ENCODE peak calls at places on chromosomes 7 and 10, in six cellular contexts. G is body of pancreas, P is GM23338, R is foreskin keratinocyte, E is psoas muscle, B is IMR-90. S is an unnamed sample.

GRCh38 chr10:31936933-31937332 is 8.3 kb upstream of the ARHGAP12 start:
- ATAC-seq in E (no peak), B (no peak), G (peak; percentile 33), R (peak; percentile 55), P (no peak), S (no peak)

GRCh38 chr10:22334414-22335203 is 10.7 kb upstream of the SPAG6 start:
- ATAC-seq in B (peak; percentile 23), G (peak; percentile 31), R (peak; percentile 52), E (peak; percentile 15), P (peak; percentile 40), S (peak; percentile 13)

GRCh38 chr10:43037440-43037839 is 39.4 kb upstream of the RET start:
- ATAC-seq in R (no peak), P (no peak), E (no peak), G (no peak), B (no peak), S (no peak)

GRCh38 chr7:92645531-92646061 is 55.4 kb upstream of the FAM133B start:
- ATAC-seq in E (peak; percentile 35), G (peak; percentile 38), P (peak; percentile 34), R (peak; percentile 73), B (no peak), S (no peak)

GRCh38 chr10:110211455-110211843 is 4.0 kb downstream of the MXI1 start:
- ATAC-seq in G (peak; percentile 1), P (no peak), R (no peak), B (no peak), E (no peak), S (peak; percentile 4)

GRCh38 chr10:123042708-123043408 is 34.1 kb downstream of the ACADSB start:
- ATAC-seq in E (no peak), R (no peak), P (no peak), G (no peak), B (no peak), S (no peak)

GRCh38 chr7:158001621-158002320 is 585.9 kb downstream of the PTPRN2 start:
- ATAC-seq in R (no peak), P (no peak), B (no peak), G (no peak), E (no peak), S (no peak)

GRCh38 chr7:93228302-93228701 is 2.0 kb upstream of the HEPACAM2 start:
- ATAC-seq in G (no peak), P (no peak), E (no peak), B (no peak), R (no peak), S (no peak)

GRCh38 chr7:105218215-105218614 is 170.5 kb downstream of the SRPK2 start:
- ATAC-seq in R (peak; percentile 61), B (no peak), P (peak; percentile 25), G (no peak), E (no peak), S (no peak)

GRCh38 chr7:139655305-139655704 is 122.5 kb downstream of the HIPK2 start:
- ATAC-seq in R (peak; percentile 69), G (no peak), E (no peak), B (no peak), P (no peak), S (no peak)

GRCh38 chr7:139658919-139659675 is 118.7 kb downstream of the HIPK2 start:
- ATAC-seq in R (no peak), P (peak; percentile 60), B (no peak), E (no peak), G (no peak), S (no peak)

GRCh38 chr7:139654270-139655181 is 123.3 kb downstream of the HIPK2 start:
- ATAC-seq in B (no peak), P (no peak), R (peak; percentile 20), E (no peak), G (no peak), S (no peak)

GRCh38 chr7:139657749-139658148 is 120.0 kb downstream of the HIPK2 start:
- ATAC-seq in E (no peak), P (no peak), R (no peak), B (no peak), G (no peak), S (no peak)

GRCh38 chr7:139656387-139656786 is 121.4 kb downstream of the HIPK2 start:
- ATAC-seq in R (peak; percentile 70), B (no peak), P (no peak), G (no peak), E (no peak), S (no peak)
- H3K4me1 ChIP-seq in R (peaks cover 35% of the 10 kb centered on the region), B (peaks cover 18% of the 10 kb centered on the region), P (peaks cover 18% of the 10 kb centered on the region), G (peaks cover 48% of the 10 kb centered on the region), E (peaks cover 48% of the 10 kb centered on the region), S (no peaks in the 10 kb centered on the region)

GRCh38 chr10:124561206-124561605 is 99.6 kb downstream of the LHPP start:
- ATAC-seq in R (no peak), G (no peak), E (no peak), P (no peak), B (no peak), S (no peak)
- H3K4me1 ChIP-seq in R (no peaks in the 10 kb centered on the region), G (peaks cover 12% of the 10 kb centered on the region), E (peaks cover 58% of the 10 kb centered on the region), P (peaks cover 2% of the 10 kb centered on the region), B (no peaks in the 10 kb centered on the region), S (peaks cover 6% of the 10 kb centered on the region)

GRCh38 chr7:3067193-3067592 is 23.5 kb upstream of the CARD11 start:
- ATAC-seq in E (no peak), B (no peak), R (no peak), P (no peak), G (no peak), S (no peak)
- H3K4me1 ChIP-seq in E (no peaks in the 10 kb centered on the region), B (no peaks in the 10 kb centered on the region), R (no peaks in the 10 kb centered on the region), P (no peaks in the 10 kb centered on the region), G (peaks cover 3% of the 10 kb centered on the region), S (no peaks in the 10 kb centered on the region)

GRCh38 chr10:58957517-58957916 is 218.9 kb upstream of the PHYHIPL start:
- ATAC-seq in R (no peak), P (no peak), E (no peak), G (no peak), B (no peak), S (no peak)
- H3K4me1 ChIP-seq in R (peaks cover 5% of the 10 kb centered on the region), P (no peaks in the 10 kb centered on the region), E (no peaks in the 10 kb centered on the region), G (peaks cover 5% of the 10 kb centered on the region), B (no peaks in the 10 kb centered on the region), S (no peaks in the 10 kb centered on the region)

GRCh38 chr10:132412316-132413192 is 15.6 kb downstream of the PWWP2B start:
- ATAC-seq in R (peak; percentile 13), P (no peak), G (no peak), B (no peak), E (peak; percentile 87), S (no peak)
- H3K4me1 ChIP-seq in R (peaks cover 36% of the 10 kb centered on the region), P (peaks cover 20% of the 10 kb centered on the region), G (peaks cover 92% of the 10 kb centered on the region), B (peaks cover 6% of the 10 kb centered on the region), E (peaks cover 50% of the 10 kb centered on the region), S (peaks cover 45% of the 10 kb centered on the region)

DNA sequence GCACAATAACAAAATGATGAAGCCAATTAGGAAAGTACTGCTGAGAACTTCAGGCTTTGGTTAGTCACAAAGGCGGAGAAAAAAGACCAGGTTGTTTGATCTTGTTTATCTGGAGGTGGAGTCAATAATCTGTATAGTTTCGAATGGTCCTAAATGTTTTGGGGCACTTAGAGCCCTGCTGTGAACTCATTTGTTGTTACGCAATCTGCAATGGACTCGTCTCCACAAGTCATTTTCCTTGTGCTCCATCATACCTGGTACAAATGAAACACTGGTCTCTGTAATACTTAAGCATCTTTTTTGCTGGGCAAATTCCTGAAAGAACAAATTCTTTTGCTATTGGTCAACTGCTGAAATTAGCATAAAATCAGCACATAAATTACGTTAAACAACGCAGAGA is 430.5 kb downstream of the GATA3 start:
- ATAC-seq in P (no peak), R (no peak), E (no peak), B (no peak), G (no peak), S (no peak)
- H3K4me1 ChIP-seq in P (no peaks in the 10 kb centered on the region), R (no peaks in the 10 kb centered on the region), E (no peaks in the 10 kb centered on the region), B (no peaks in the 10 kb centered on the region), G (no peaks in the 10 kb centered on the region), S (no peaks in the 10 kb centered on the region)

GRCh38 chr7:36766451-36766850 is 42.2 kb upstream of the AOAH start:
- ATAC-seq in B (no peak), P (no peak), E (no peak), R (no peak), G (no peak), S (no peak)

GRCh38 chr7:36763084-36763807 is 39.0 kb upstream of the AOAH start:
- ATAC-seq in P (peak; percentile 53), E (no peak), G (no peak), R (peak; percentile 37), B (peak; percentile 53), S (no peak)

GRCh38 chr7:36762394-36762793 is 38.1 kb upstream of the AOAH start:
- ATAC-seq in P (peak; percentile 76), R (no peak), E (no peak), G (no peak), B (no peak), S (no peak)

GRCh38 chr7:36765605-36766004 is 41.3 kb upstream of the AOAH start:
- ATAC-seq in B (no peak), P (peak; percentile 78), R (no peak), G (no peak), E (no peak), S (no peak)

DNA sequence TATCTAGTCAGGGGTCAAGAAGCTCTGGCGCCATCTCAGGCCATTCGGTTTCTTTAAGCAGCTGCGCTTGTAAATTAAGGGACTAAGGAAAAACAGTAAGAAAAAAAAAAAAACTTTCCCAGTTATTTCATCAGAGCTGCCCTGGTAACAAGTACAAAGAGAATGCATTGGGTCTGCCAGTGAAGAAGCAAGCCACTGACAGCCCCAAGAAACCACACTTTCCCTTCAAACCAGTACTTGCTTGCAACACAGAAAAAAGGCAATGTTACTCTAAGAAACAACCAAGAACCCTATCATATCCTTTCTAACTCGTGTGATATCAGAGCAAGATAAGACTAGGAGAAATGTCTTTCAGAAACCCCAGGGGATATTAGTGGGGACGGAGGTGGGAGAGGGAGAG is 40.6 kb upstream of the AOAH start:
- ATAC-seq in G (no peak), R (no peak), B (no peak), P (no peak), E (no peak), S (no peak)
- H3K4me1 ChIP-seq in G (peaks cover 4% of the 10 kb centered on the region), R (no peaks in the 10 kb centered on the region), B (no peaks in the 10 kb centered on the region), P (peaks cover 18% of the 10 kb centered on the region), E (no peaks in the 10 kb centered on the region), S (no peaks in the 10 kb centered on the region)

GRCh38 chr10:104330168-104331117 is 7.8 kb downstream of the ITPRIP start:
- ATAC-seq in R (no peak), B (peak; percentile 59), E (peak; percentile 15), P (no peak), G (peak; percentile 8), S (peak; percentile 83)
- H3K4me1 ChIP-seq in R (peaks cover 48% of the 10 kb centered on the region), B (peaks cover 67% of the 10 kb centered on the region), E (peaks cover 81% of the 10 kb centered on the region), P (peaks cover 83% of the 10 kb centered on the region), G (peaks cover 52% of the 10 kb centered on the region), S (peaks cover 37% of the 10 kb centered on the region)

S was measured in gastroesophageal sphincter.